ENCODE peak calls at places on chromosomes 1 and 21, in seven cellular contexts. A, Z, V, D, C, W and S are unnamed samples.

GRCh38 chr1:227318852-227319607 is 738 bp upstream of the CDC42BPA start:
- DNase-seq in V (no peak), W (peak; percentile 43), Z (no peak), C (peak; percentile 49), A (peak; percentile 61), D (no peak), S (peak; percentile 46)

GRCh38 chr1:62588000-62588399 is 9.3 kb upstream of the ANGPTL3 start:
- DNase-seq in C (no peak), D (no peak), A (no peak), V (no peak), Z (no peak), W (no peak), S (no peak)

GRCh38 chr1:237124856-237125462 is 83.0 kb downstream of the RYR2 start:
- DNase-seq in W (no peak), C (no peak), D (no peak), V (no peak), Z (no peak), A (no peak), S (no peak)

GRCh38 chr1:8879348-8880067 is 1.0 kb upstream of the ENO1 start:
- DNase-seq in V (no peak), W (no peak), C (no peak), Z (no peak), D (no peak), A (no peak), S (no peak)

GRCh38 chr1:215282557-215282956 is 200.0 kb downstream of the KCNK2 start:
- DNase-seq in W (no peak), A (no peak), D (no peak), C (no peak), V (no peak), Z (no peak), S (no peak)

GRCh38 chr1:39698568-39698967 is 7.3 kb upstream of the HPCAL4 start:
- DNase-seq in W (no peak), A (no peak), C (no peak), V (no peak), Z (no peak), D (no peak), S (no peak)

GRCh38 chr1:183882328-183883167 is 77.6 kb downstream of the RGL1 start:
- DNase-seq in D (no peak), C (no peak), V (no peak), A (peak; percentile 32), Z (no peak), W (no peak), S (peak; percentile 42)

GRCh38 chr1:161531986-161532875 is 7.9 kb downstream of the HSPA6 start:
- DNase-seq in Z (no peak), A (no peak), C (no peak), V (no peak), D (no peak), W (no peak), S (no peak)

GRCh38 chr1:163730366-163730765 is 408.6 kb downstream of the NUF2 start:
- DNase-seq in A (no peak), W (no peak), D (no peak), C (no peak), V (no peak), Z (no peak), S (no peak)

GRCh38 chr1:151310986-151311385 is 16.2 kb downstream of the PI4KB start:
- DNase-seq in C (no peak), D (no peak), A (no peak), W (no peak), V (no peak), Z (no peak), S (no peak)

GRCh38 chr1:211606327-211606913 is 27.5 kb upstream of the SLC30A1 start:
- DNase-seq in Z (no peak), A (no peak), C (no peak), V (no peak), D (no peak), W (peak; percentile 41), S (peak; percentile 52)

GRCh38 chr1:236947794-236948193 is 56.4 kb downstream of the MT1HL1 start:
- DNase-seq in D (no peak), Z (no peak), A (no peak), C (no peak), W (no peak), V (no peak), S (no peak)

GRCh38 chr21:44901391-44902074 is 19.2 kb downstream of the ITGB2 start:
- DNase-seq in C (no peak), D (no peak), W (no peak), Z (no peak), V (no peak), A (no peak), S (no peak)

GRCh38 chr1:89540406-89540970 is 15.9 kb downstream of the LRRC8B start:
- DNase-seq in Z (no peak), A (no peak), W (no peak), C (no peak), V (no peak), D (no peak), S (no peak)

GRCh38 chr1:87805661-87806376 is 477.1 kb downstream of the LMO4 start:
- DNase-seq in V (no peak), C (no peak), D (no peak), Z (no peak), W (no peak), A (peak; percentile 66), S (no peak)

GRCh38 chr1:185488673-185489311 is 171.7 kb upstream of the IVNS1ABP start:
- DNase-seq in V (no peak), C (no peak), W (peak; percentile 64), D (no peak), Z (no peak), A (peak; percentile 8), S (no peak)